ENCODE peak calls at places on chromosomes 4 and X, in nine cellular contexts. L is WTC11; Y is activated CD4-positive, CD25-positive, alpha-beta regulatory T cell; Z is pulmonary artery endothelial cell; R is stimulated activated CD8-positive, alpha-beta memory T cell treated with anti-CD3 and anti-CD28 coated beads, Interleukin-2, amount 100 ng/mL, for 48 hours; E is NCI-H2081; V is NCI-H1092 treated with DMSO at 0.1 percent for 48 hours; A is testis; N is A172. W is an unnamed sample.

GRCh38 chr4:127214936-127215335 is 417.8 kb upstream of the INTU start:
- DNase-seq in L (no peak), Y (no peak), Z (no peak), R (no peak), E (no peak), V (no peak), A (no peak), N (no peak), W (no peak)

GRCh38 chr4:68948044-68948743 is 3.4 kb downstream of the UGT2A3 start:
- DNase-seq in L (no peak), Y (no peak), Z (no peak), R (no peak), E (no peak), V (no peak), A (no peak), N (no peak), W (no peak)

GRCh38 chr4:29079260-29079659 is 1640.9 kb upstream of the PCDH7 start:
- DNase-seq in L (no peak), Y (no peak), Z (no peak), R (no peak), E (no peak), V (no peak), A (no peak), N (no peak), W (no peak)

GRCh38 chr4:174490356-174490969 is 31.8 kb downstream of the HPGD start:
- DNase-seq in L (no peak), Y (no peak), Z (no peak), R (no peak), E (no peak), V (no peak), A (no peak), N (peak; percentile 42), W (no peak)

GRCh38 chr4:48184891-48185290 is 50.8 kb upstream of the TXK start:
- DNase-seq in L (no peak), Y (no peak), Z (no peak), R (no peak), E (peak; percentile 84), V (no peak), A (no peak), N (no peak), W (no peak)

GRCh38 chrX:109840585-109840984 is 107.5 kb upstream of the ACSL4 start:
- DNase-seq in L (no peak), Y (no peak), Z (no peak), R (no peak), E (no peak), V (no peak), A (peak; percentile 19), N (peak; percentile 66), W (no peak)

GRCh38 chr4:168076989-168077725 is 15.2 kb upstream of the ANXA10 start:
- DNase-seq in L (peak; percentile 75), Y (peak; percentile 0), Z (peak; percentile 13), R (peak; percentile 17), E (peak; percentile 72), V (peak; percentile 34), A (peak; percentile 84), N (peak; percentile 60), W (no peak)

GRCh38 chr4:153005914-153006381 is 69.8 kb downstream of the FHDC1 start:
- DNase-seq in L (no peak), Y (no peak), Z (no peak), R (no peak), E (no peak), V (no peak), A (no peak), N (no peak), W (no peak)

GRCh38 chr4:153027879-153028278 is 91.8 kb downstream of the FHDC1 start:
- DNase-seq in L (no peak), Y (no peak), Z (no peak), R (no peak), E (no peak), V (no peak), A (no peak), N (no peak), W (no peak)

GRCh38 chr4:22482250-22483127 is 33.4 kb downstream of the ADGRA3 start:
- DNase-seq in L (no peak), Y (no peak), Z (no peak), R (no peak), E (no peak), V (no peak), A (no peak), N (no peak), W (no peak)

GRCh38 chr4:34412233-34412632 is 1832.1 kb downstream of the ARAP2 start:
- DNase-seq in L (no peak), Y (no peak), Z (no peak), R (no peak), E (no peak), V (no peak), A (no peak), N (no peak), W (no peak)

GRCh38 chr4:14168919-14169318 is 541.4 kb upstream of the BOD1L1 start:
- DNase-seq in L (no peak), Y (no peak), Z (peak; percentile 87), R (no peak), E (peak; percentile 69), V (peak; percentile 76), A (peak; percentile 60), N (peak; percentile 67), W (no peak)

GRCh38 chr4:187608001-187608421 is 387.6 kb upstream of the ZFP42 start:
- DNase-seq in L (no peak), Y (no peak), Z (no peak), R (no peak), E (no peak), V (no peak), A (no peak), N (peak; percentile 52), W (no peak)

GRCh38 chr4:39613093-39613656 is 25.5 kb downstream of the SMIM14 start:
- DNase-seq in L (no peak), Y (no peak), Z (no peak), R (no peak), E (no peak), V (no peak), A (no peak), N (peak; percentile 22), W (no peak)

GRCh38 chr4:83217721-83218522 is 66.7 kb downstream of the COQ2 start:
- DNase-seq in L (no peak), Y (no peak), Z (no peak), R (peak; percentile 26), E (peak; percentile 16), V (no peak), A (no peak), N (no peak), W (peak; percentile 38)

GRCh38 chrX:8140986-8141385 is 30.1 kb downstream of the VCX2 start:
- DNase-seq in L (no peak), Y (no peak), Z (no peak), R (no peak), E (no peak), V (no peak), A (no peak), N (no peak), W (no peak)

GRCh38 chr4:153220709-153221367 is 16.6 kb downstream of the TRIM2 start:
- DNase-seq in L (no peak), Y (no peak), Z (no peak), R (no peak), E (no peak), V (no peak), A (no peak), N (no peak), W (no peak)

GRCh38 chr4:2256781-2257191 is 5.1 kb downstream of the MXD4 start:
- DNase-seq in L (no peak), Y (no peak), Z (no peak), R (no peak), E (no peak), V (no peak), A (peak; percentile 61), N (no peak), W (no peak)

GRCh38 chr4:153140294-153140693 is 63.9 kb upstream of the TRIM2 start:
- DNase-seq in L (no peak), Y (no peak), Z (no peak), R (no peak), E (no peak), V (no peak), A (no peak), N (peak; percentile 60), W (no peak)

GRCh38 chr4:71296945-71297344 is 41.9 kb upstream of the SLC4A4 start:
- DNase-seq in L (no peak), Y (no peak), Z (no peak), R (no peak), E (no peak), V (no peak), A (peak; percentile 24), N (no peak), W (no peak)

GRCh38 chr4:66062044-66062443 is 391.8 kb upstream of the EPHA5 start:
- DNase-seq in L (no peak), Y (no peak), Z (no peak), R (no peak), E (no peak), V (no peak), A (no peak), N (peak; percentile 3), W (no peak)

GRCh38 chr4:80361329-80361900 is 25.9 kb downstream of the CFAP299 start:
- DNase-seq in L (no peak), Y (no peak), Z (no peak), R (no peak), E (peak; percentile 10), V (peak; percentile 36), A (no peak), N (peak; percentile 6), W (no peak)

GRCh38 chrX:103734125-103734760 is 23.5 kb downstream of the TMEM31 start:
- DNase-seq in L (no peak), Y (no peak), Z (no peak), R (peak; percentile 1), E (peak; percentile 91), V (no peak), A (no peak), N (no peak), W (no peak)

GRCh38 chrX:75746891-75747639 is 38.0 kb downstream of the MAGEE2 start:
- DNase-seq in L (peak; percentile 18), Y (no peak), Z (no peak), R (peak; percentile 1), E (peak; percentile 51), V (peak; percentile 54), A (peak; percentile 37), N (peak; percentile 1), W (no peak)

GRCh38 chr4:147110968-147111367 is 165.3 kb upstream of the TTC29 start:
- DNase-seq in L (no peak), Y (no peak), Z (no peak), R (no peak), E (no peak), V (no peak), A (no peak), N (no peak), W (no peak)

W was measured in T-helper 22 cell.